ENCODE peak calls at places on chromosome 7, in ten cellular contexts. M, A, J, D, N, K, Z, Q, H and L are unnamed samples. For H3K4me1, the result is how much of the 10 kb centered on the place peaks cover.

GRCh38 chr7:131509087-131509486 is 47.3 kb downstream of the PODXL start:
- DNase-seq in M (no peak), A (no peak), J (no peak), D (peak), N (no peak), K (no peak), Z (no peak), Q (no peak), H (no peak), L (no peak)

GRCh38 chr7:41399171-41399570 is 303.7 kb downstream of the INHBA start:
- DNase-seq in M (no peak), A (no peak), J (no peak), D (no peak), N (peak), K (no peak), Z (no peak), Q (no peak), H (no peak), L (no peak)

GRCh38 chr7:149329265-149329664 is 67.3 kb downstream of the ZNF783 start:
- DNase-seq in M (no peak), A (no peak), J (no peak), D (no peak), N (no peak), K (no peak), Z (no peak), Q (no peak), H (no peak), L (no peak)

GRCh38 chr7:148204639-148205292 is 385.8 kb upstream of the C7orf33 start:
- DNase-seq in M (no peak), A (no peak), J (no peak), D (no peak), N (no peak), K (no peak), Z (no peak), Q (no peak), H (no peak), L (no peak)

GRCh38 chr7:157502701-157503111 is 165.9 kb downstream of the DNAJB6 start:
- DNase-seq in M (no peak), A (no peak), J (peak), D (peak), N (no peak), K (no peak), Z (peak), Q (peak), H (no peak), L (peak)

GRCh38 chr7:44387427-44387826 is 62.0 kb upstream of the CAMK2B start:
- DNase-seq in M (no peak), A (peak), J (no peak), D (no peak), N (no peak), K (no peak), Z (no peak), Q (no peak), H (no peak), L (no peak)

GRCh38 chr7:146736446-146737190 is 620.0 kb downstream of the CNTNAP2 start:
- DNase-seq in M (no peak), A (no peak), J (no peak), D (no peak), N (no peak), K (no peak), Z (no peak), Q (no peak), H (no peak), L (no peak)

GRCh38 chr7:44158060-44158872 is 17.1 kb upstream of the MYL7 start:
- DNase-seq in M (no peak), A (no peak), J (no peak), D (no peak), N (no peak), K (no peak), Z (no peak), Q (no peak), H (no peak), L (no peak)

GRCh38 chr7:6615853-6616555 is 594 bp downstream of the ZNF853 start:
- DNase-seq in M (no peak), A (no peak), J (no peak), D (peak), N (no peak), K (no peak), Z (no peak), Q (no peak), H (peak), L (peak)

DNA sequence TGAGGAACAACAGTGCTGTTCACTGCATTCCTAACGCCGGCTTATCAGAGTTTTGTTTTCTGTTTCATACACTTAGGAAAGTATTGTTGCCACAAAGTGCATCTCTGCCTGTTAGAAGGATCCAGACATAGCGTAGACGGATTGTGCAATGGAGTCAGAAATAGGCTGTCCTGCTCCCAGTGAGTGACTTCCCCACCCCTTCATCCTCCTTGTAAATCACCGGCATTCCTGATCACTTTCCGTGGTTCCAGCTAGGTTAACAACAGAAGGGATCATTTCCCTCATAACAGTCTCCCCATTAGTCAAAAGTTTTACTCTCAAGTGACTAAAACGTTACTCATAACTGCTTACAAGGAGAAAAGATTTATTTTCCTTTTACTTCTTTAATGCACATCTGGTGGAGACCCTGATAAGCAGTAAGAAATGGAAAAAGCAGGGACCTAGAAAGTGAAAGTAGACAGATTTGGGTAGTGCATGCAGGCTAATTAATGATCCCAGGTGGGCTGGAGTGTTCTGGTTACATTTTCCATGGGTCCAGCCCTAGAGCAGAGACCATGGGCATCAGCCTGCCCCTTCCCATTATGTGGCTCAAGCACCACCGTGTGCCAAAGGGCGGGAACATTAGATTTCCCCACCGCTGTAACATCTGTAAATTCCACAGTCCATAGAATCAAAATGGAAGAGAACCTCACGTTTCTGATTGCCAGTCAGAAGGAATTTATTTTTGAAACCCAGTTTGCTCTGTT is 395.1 kb upstream of the GALNT17 start:
- DNase-seq in M (no peak), A (no peak), J (no peak), D (no peak), N (peak), K (no peak), Z (peak), Q (peak), H (peak), L (no peak)
- H3K4me3 ChIP-seq in M (no peak), A (no peak), J (no peak), D (peak), N (peak), K (no peak), Z (no peak), Q (no peak), H (peak), L (peak)

GRCh38 chr7:107743567-107744344 is at the start of gene CBLL1:
- DNase-seq in M (peak), A (peak), J (peak), D (peak), N (peak), K (peak), Z (peak), Q (peak), H (peak), L (peak)
- TF ChIP-seq POLR2A in M (peak), A (no peak), J (peak), D (peak), N (peak), K (peak), Z (peak), Q (peak), H (no peak), L (peak)

GRCh38 chr7:154886591-154886990 is 116.3 kb downstream of the PAXIP1 start:
- DNase-seq in M (no peak), A (no peak), J (no peak), D (no peak), N (no peak), K (no peak), Z (no peak), Q (no peak), H (no peak), L (no peak)
- H3K4me1 ChIP-seq in M (under half), A (under half), J (under half), D (under half), N (under half), K (under half), Z (under half), Q (under half), H (under half), L (under half)

GRCh38 chr7:19957664-19958063 is 184.2 kb upstream of the TMEM196 start:
- DNase-seq in M (no peak), A (no peak), J (no peak), D (no peak), N (no peak), K (no peak), Z (no peak), Q (no peak), H (no peak), L (no peak)
- H3K4me3 ChIP-seq in M (no peak), A (no peak), J (no peak), D (no peak), N (no peak), K (no peak), Z (no peak), Q (no peak), H (no peak), L (no peak)